ENCODE peak calls at places on chromosomes 12 and 14, in eight cellular contexts. P is fibroblast of pulmonary artery, L is AG04450, Q is upper lobe of left lung, R is tibial nerve, B is PC-3, Y is GM12865, J is spleen. T is an unnamed sample.

GRCh38 chr12:12338528-12339168 is 11.4 kb downstream of the MANSC1 start:
- DNase-seq in Y (no peak), B (peak), R (no peak), Q (no peak), J (peak), P (peak), L (no peak), T (peak)

GRCh38 chr14:93893550-93894329 is 33.4 kb upstream of the FAM181A start:
- DNase-seq in J (no peak), P (no peak), Y (no peak), R (no peak), L (no peak), B (no peak), Q (no peak), T (no peak)

GRCh38 chr12:5694759-5695409 is 250.2 kb downstream of the ANO2 start:
- DNase-seq in P (no peak), B (no peak), R (no peak), Y (no peak), J (no peak), Q (no peak), L (no peak), T (no peak)

GRCh38 chr12:106956048-106956935 is 585 bp downstream of the TMEM263 start:
- DNase-seq in L (peak), Y (peak), J (peak), P (peak), R (peak), Q (peak), B (peak), T (peak)

GRCh38 chr14:55593698-55594097 is 13.7 kb downstream of the KTN1 start:
- DNase-seq in R (no peak), P (no peak), Q (no peak), Y (no peak), J (no peak), B (no peak), L (no peak), T (no peak)

GRCh38 chr12:87160848-87161601 is 868.2 kb downstream of the C12orf50 start:
- DNase-seq in Q (no peak), R (no peak), B (peak), J (no peak), Y (no peak), P (no peak), L (no peak), T (peak)

GRCh38 chr12:9721394-9722092 is 11.4 kb downstream of the CLECL1 start:
- DNase-seq in Q (no peak), P (peak), R (no peak), Y (peak), B (peak), L (no peak), J (no peak), T (peak)

GRCh38 chr12:29131539-29131938 is 17.5 kb upstream of the FAR2 start:
- DNase-seq in L (no peak), R (no peak), Y (no peak), Q (no peak), P (peak), B (peak), J (no peak), T (peak)

DNA sequence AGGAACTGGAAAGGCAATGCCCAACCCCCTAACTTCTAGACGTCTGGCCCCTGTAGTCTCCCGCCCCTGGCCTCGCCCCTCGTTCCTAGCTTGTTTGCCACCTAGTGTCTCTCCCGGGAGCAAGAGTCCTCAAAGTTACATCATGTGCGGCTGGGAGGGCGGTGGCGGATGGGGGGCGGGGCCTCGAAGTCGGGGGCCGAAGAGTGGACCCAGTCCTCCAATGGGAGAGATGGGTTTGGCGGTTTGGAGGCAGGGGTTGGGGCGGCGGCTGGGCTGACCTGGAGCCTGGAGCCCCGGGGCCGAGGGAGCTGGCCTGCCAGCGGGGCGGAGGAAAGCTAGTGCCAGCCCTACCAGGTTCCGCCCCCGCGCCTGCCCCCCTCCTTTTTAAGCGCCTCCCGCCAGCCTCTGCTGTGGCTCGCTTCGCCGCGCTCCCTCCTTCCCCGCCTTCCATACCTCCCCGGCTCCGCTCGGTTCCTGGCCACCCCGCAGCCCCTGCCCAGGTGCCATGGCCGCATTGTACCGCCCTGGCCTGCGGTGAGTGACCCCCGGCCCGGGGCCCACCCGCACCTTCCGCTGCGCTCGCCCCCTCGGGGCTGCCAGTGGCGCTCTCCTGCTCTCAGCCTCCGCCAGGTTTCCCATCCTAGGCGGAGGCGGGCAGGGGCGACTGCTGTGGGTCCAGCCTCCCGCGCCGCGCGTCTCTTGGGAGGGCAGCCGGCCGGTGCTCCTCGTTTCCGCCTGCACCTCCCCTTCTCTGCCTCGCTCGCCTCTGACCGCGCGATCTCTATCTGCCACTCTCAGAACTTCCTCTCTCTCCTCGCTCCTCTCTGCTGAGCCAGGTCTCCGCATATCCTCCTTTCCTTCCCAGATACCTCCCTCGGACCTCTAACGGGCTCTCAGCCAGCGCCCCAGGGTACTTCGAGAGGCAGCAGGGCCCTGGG is at the start of gene PCK2:
- DNase-seq in R (peak), B (peak), P (peak), Y (peak), L (peak), J (peak), Q (peak), T (peak)
- TF ChIP-seq CTCF in R (peak), B (no peak), P (no peak), Y (no peak), L (no peak), J (no peak), Q (no peak), T (no peak)

GRCh38 chr14:70357557-70357956 is 1.9 kb downstream of the COX16 start:
- DNase-seq in L (no peak), Y (no peak), R (no peak), P (no peak), J (no peak), B (no peak), Q (no peak), T (no peak)

GRCh38 chr14:70354204-70354603 is 5.3 kb downstream of the COX16 start:
- DNase-seq in J (no peak), L (no peak), Q (no peak), P (no peak), Y (no peak), B (no peak), R (no peak), T (no peak)

GRCh38 chr14:70358631-70359030 is 852 bp downstream of the COX16 start:
- DNase-seq in R (no peak), Q (no peak), B (peak), J (no peak), Y (no peak), P (peak), L (no peak), T (peak)

GRCh38 chr14:70359076-70359424 is 433 bp downstream of the COX16 start:
- DNase-seq in Y (no peak), B (peak), P (no peak), L (no peak), R (no peak), Q (no peak), J (no peak), T (no peak)

GRCh38 chr14:70357985-70358384 is 1.5 kb downstream of the COX16 start:
- DNase-seq in J (no peak), R (no peak), P (no peak), L (no peak), Q (no peak), B (no peak), Y (no peak), T (no peak)
- H3K4me3 ChIP-seq in J (no peak), R (no peak), P (peak), L (no peak), Q (no peak), B (peak), Y (peak), T (no peak)

DNA sequence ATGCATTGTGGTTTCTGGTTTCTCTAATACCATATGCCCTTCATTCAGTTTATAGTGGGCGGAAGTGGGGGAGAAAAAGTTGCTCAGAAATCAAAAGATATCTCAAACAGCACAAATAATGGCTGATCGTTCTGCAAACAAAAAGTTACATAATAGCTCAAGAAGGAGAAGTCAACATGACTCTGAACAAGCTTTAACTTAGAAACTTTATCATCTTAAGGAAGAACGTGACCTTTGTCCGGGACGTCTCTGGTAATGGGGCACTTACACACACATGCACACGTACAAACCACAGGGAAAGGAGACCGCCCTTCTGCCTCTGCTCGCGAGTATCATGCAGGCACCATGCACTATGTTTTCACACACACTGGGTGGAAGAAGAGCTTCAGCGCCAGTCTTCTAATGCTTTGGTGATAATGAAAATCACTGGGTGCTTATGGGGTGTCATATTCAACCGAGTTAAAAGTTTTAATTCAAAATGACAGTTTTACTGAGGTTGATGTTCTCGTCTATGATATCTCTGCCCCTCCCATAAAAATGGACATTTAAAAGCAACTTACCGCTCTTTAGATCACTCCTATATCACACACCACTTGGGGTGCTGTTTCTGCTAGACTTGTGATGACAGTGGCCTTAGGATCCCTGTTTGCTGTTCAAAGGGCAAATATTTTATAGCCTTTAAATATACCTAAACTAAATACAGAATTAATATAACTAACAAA is 4.7 kb downstream of the FOS start:
- DNase-seq in R (no peak), Y (no peak), Q (no peak), J (peak), B (no peak), L (no peak), P (peak), T (peak)
- TF ChIP-seq CTCF in R (no peak), Y (no peak), Q (no peak), J (no peak), B (peak), L (peak), P (peak), T (peak)

GRCh38 chr12:126191037-126191891 is 1126.0 kb downstream of the AACS start:
- DNase-seq in R (no peak), Q (peak), L (no peak), P (peak), B (no peak), J (peak), Y (no peak), T (no peak)
- H3K4me3 ChIP-seq in R (peak), Q (no peak), L (no peak), P (peak), B (no peak), J (peak), Y (no peak), T (no peak)

DNA sequence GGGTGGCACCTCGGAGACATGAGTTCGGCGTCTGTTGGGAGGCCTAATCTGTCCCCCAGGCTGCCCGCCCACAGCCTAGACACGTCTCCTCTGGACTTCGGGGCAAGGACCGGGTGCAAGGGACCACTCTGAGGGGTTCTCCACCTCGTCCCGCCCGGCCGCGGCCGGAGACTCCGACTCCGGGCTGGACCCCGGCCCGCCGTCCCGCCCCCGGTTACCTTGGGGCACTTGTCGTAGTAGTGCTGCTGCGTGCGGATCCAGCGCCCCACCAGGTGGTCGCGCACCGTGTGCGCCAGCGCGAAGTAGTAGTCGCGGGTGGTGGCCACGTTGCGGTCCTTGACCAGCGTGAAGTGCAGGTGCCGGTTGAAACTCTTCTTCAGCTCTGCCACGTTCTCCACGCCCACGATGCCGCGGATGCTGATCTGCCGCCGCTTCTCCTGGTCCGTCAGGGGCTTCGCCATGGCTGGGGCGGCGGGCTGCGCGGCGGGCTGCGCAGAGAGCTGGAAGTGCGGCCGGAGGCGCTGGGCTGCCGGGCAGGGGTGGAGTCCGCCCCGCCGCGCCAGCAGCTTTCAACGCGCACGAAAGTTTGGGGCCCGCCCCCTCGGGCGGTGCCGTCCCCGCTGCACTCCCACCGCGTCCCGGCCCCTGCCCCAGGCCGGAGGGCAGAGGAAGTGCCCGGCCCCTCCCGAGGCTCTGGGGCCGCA is at the start of gene PYGL:
- DNase-seq in R (peak), Y (peak), P (peak), L (no peak), Q (peak), J (peak), B (peak), T (peak)
- TF ChIP-seq CTCF in R (no peak), Y (no peak), P (no peak), L (no peak), Q (no peak), J (no peak), B (no peak), T (no peak)

DNA sequence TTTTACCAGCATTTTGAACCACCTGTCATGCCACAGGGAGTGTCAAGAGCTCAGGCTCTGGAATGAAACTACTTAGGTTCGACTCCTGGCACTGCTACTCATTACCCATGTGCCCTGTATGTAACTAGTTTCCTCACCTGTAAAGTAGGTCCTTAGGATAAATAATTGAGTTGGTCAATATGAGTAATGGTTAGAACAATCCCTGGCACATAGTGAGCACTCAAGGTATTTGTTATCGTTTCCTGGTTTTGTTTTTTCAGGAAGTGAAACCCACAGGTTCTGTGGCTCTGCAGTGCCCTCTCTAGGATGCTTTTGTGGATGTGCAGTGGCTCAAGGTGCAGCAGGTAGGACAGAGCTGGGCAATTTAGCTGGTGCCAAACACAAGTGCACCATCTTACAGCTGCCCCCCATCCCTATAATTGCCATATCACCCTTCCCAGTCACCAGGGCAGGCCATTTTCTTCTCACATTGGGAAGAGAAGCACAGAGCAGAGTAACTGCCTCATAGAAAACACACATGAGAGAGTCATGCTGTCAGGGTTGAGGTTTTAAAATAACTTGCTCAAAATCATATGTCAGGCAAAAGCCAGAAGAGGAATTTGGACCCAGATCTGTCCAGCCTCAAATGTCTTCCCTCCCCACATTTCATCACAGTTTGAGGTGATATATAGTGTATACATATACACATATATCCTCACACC is 297.5 kb downstream of the RPAP3 start:
- DNase-seq in P (no peak), Y (peak), Q (no peak), L (no peak), J (no peak), B (peak), R (no peak), T (peak)
- H3K4me3 ChIP-seq in P (no peak), Y (no peak), Q (no peak), L (no peak), J (no peak), B (no peak), R (no peak), T (no peak)

DNA sequence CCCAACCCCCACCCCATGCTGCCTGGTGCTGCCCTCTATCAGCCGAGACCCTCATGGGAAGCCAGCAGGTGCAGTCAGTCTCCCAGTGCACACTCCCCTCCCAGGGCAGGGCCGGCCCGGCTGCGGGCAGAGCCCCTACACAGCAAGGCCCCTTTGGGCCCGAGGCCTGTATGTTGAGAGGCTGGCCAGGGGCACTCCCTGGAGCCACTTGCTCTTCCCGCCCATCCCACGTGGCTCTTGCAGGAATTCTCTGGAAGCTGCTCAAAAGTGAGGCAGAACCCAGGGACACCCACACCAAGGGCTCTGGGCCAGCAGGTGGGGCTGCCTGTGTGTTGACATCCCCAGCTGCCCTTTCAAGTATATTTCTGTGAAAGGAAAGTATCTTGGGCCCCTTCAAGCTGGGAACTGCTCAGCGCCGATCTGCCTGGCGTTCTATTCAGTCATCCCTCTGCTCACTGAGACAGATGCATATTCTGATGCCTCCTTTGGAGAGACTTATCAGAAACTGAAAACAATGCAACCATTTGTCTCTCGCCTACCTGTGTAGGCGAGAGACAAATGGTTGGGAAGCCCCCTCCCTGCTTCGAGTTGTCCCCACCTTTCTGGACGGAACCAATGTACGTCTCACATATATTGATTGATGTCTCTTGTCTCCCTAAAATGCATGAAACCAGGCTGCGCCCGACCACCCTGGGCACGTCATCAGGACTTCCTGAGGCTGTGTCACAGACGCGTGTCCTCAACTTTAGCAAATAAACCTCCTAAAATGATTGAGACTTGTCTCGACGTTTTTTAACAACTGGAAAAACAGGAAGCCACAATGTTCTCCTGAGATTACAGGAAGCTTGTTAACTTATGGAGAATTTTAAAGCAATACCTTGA is 6.0 kb downstream of the GPR132 start:
- DNase-seq in Q (peak), J (peak), Y (no peak), B (no peak), P (no peak), L (no peak), R (no peak), T (peak)
- TF ChIP-seq CTCF in Q (no peak), J (no peak), Y (no peak), B (no peak), P (no peak), L (no peak), R (no peak), T (no peak)

T was measured in epithelial cell of esophagus.